ENCODE peak calls at places on chromosomes 5 and 9, in four cellular contexts. B is A549, Q is WTC11, C is K562. L is an unnamed sample.

GRCh38 chr5:116063950-116064349 is 20.9 kb upstream of the COMMD10 start:
- DNase-seq in B (no peak), Q (no peak), C (no peak), L (no peak)

GRCh38 chr9:4973902-4974301 is 11.2 kb upstream of the JAK2 start:
- DNase-seq in B (no peak), Q (no peak), C (no peak), L (peak; percentile 40)

GRCh38 chr9:32644698-32645097 is 9.2 kb upstream of the TAF1L start:
- DNase-seq in B (peak; percentile 65), Q (no peak), C (no peak), L (no peak)

GRCh38 chr9:125987420-125987819 is 240.2 kb downstream of the PBX3 start:
- DNase-seq in B (no peak), Q (no peak), C (no peak), L (no peak)

GRCh38 chr5:103402861-103403260 is 144.3 kb downstream of the MACIR start:
- DNase-seq in B (no peak), Q (no peak), C (no peak), L (no peak)

GRCh38 chr9:130128782-130129424 is 43.3 kb upstream of the NCS1 start:
- DNase-seq in B (no peak), Q (no peak), C (no peak), L (no peak)

GRCh38 chr5:55141945-55142690 is 17.9 kb upstream of the GPX8 start:
- DNase-seq in B (no peak), Q (no peak), C (no peak), L (no peak)

GRCh38 chr5:149153751-149154610 is 12.7 kb downstream of the ABLIM3 start:
- DNase-seq in B (peak; percentile 35), Q (no peak), C (no peak), L (peak; percentile 50)

GRCh38 chr5:112004867-112005532 is 248.0 kb upstream of the NREP start:
- DNase-seq in B (no peak), Q (no peak), C (no peak), L (no peak)

GRCh38 chr5:122500245-122501086 is 188.4 kb downstream of the SNCAIP start:
- DNase-seq in B (peak; percentile 56), Q (peak; percentile 56), C (peak; percentile 12), L (peak; percentile 26)

GRCh38 chr9:95920024-95920423 is 44.5 kb downstream of the ERCC6L2 start:
- DNase-seq in B (no peak), Q (no peak), C (no peak), L (no peak)

GRCh38 chr5:126988021-126988569 is 42.3 kb downstream of the MARCHF3 start:
- DNase-seq in B (no peak), Q (no peak), C (no peak), L (no peak)

GRCh38 chr5:850511-851006 is at the start of gene ZDHHC11:
- DNase-seq in B (no peak), Q (peak; percentile 28), C (peak; percentile 72), L (peak; percentile 78)

GRCh38 chr5:122736086-122736485 is 38.8 kb upstream of the SNX2 start:
- DNase-seq in B (no peak), Q (no peak), C (no peak), L (no peak)

GRCh38 chr9:99851028-99851822 is 29.5 kb downstream of the NR4A3 start:
- DNase-seq in B (no peak), Q (no peak), C (no peak), L (no peak)

GRCh38 chr9:35285731-35286130 is 123.9 kb downstream of the UNC13B start:
- DNase-seq in B (no peak), Q (no peak), C (no peak), L (no peak)

GRCh38 chr5:11903614-11904269 is 504 bp downstream of the CTNND2 start:
- DNase-seq in B (peak; percentile 23), Q (peak; percentile 61), C (no peak), L (no peak)

GRCh38 chr9:75457474-75458011 is 369.2 kb downstream of the OSTF1 start:
- DNase-seq in B (no peak), Q (no peak), C (no peak), L (no peak)

GRCh38 chr5:989961-990530 is 18.6 kb upstream of the NKD2 start:
- DNase-seq in B (no peak), Q (peak; percentile 62), C (no peak), L (no peak)

GRCh38 chr5:93787598-93787997 is 46.2 kb upstream of the POU5F2 start:
- DNase-seq in B (no peak), Q (no peak), C (no peak), L (no peak)

DNA sequence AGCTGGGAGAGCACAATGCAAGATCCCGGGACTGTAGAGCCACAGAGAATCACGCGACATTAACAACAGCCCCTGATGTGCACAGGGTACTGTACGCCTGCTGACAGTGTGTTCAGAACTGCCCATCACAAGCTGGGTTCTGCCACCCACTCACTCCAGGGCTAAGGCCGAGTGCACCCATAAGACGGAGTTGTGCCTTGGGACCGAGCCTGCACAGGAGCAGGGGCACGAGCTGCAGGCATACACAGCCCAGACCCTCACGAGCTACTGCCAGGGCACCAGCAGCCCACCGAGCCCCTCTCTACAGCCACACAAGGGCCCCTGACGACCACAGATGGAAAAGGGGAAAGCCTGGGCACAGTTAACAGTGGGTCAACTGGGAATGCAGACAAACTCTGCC is 67.8 kb downstream of the CAMSAP1 start:
- DNase-seq in B (no peak), Q (no peak), C (no peak), L (no peak)
- TF ChIP-seq HMGXB4 in B (no peak), Q (no peak), C (no peak), L (no peak)

GRCh38 chr9:133054966-133055365 is 6.8 kb upstream of the CEL start:
- DNase-seq in B (no peak), Q (no peak), C (no peak), L (no peak)
- TF ChIP-seq HMGXB4 in B (no peak), Q (no peak), C (no peak), L (no peak)

DNA sequence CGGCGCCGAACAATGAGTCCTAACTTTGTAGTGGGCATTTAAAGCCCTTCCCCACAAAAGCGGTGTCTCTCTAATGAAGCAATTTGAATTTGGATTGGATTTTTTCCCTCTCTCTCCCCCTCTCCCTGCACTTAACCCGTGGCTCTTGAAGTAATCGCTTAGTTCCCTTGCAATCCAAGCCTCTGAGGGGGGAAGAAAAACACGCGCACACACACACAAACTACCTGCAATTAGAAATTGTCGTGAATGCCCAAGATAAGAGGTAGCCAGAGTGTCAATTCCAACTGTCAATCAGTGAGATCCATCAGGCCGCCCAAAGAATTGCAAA is 1.2 kb downstream of the LHX6 start:
- DNase-seq in B (no peak), Q (no peak), C (no peak), L (no peak)
- TF ChIP-seq HMGXB4 in B (no peak), Q (no peak), C (no peak), L (no peak)

GRCh38 chr5:124790261-124790894 is 43.9 kb upstream of the ZNF608 start:
- DNase-seq in B (peak; percentile 46), Q (no peak), C (no peak), L (no peak)
- TF ChIP-seq HMGXB4 in B (no peak), Q (no peak), C (no peak), L (no peak)

L was measured in HepG2.